ENCODE peak calls at places on chromosome 1, in eight cellular contexts. G is foreskin fibroblast, S is uterus, P is endothelial cell of umbilical vein, I is lower leg skin, H is GM23248, Q is hepatocyte, J is fibroblast of mammary gland. Z is an unnamed sample.

GRCh38 chr1:27122652-27123051 is 32.3 kb downstream of the SLC9A1 start:
- DNase-seq in S (no peak), G (peak), I (no peak), J (peak), P (peak), H (peak), Q (peak), Z (no peak)

GRCh38 chr1:19921310-19921709 is 2.1 kb downstream of the PLA2G2E start:
- DNase-seq in Q (no peak), H (no peak), I (no peak), G (no peak), S (no peak), J (no peak), P (no peak), Z (no peak)

GRCh38 chr1:11784993-11785769 is 20.6 kb downstream of the MTHFR start:
- DNase-seq in J (peak), I (peak), H (peak), Q (peak), G (no peak), P (peak), S (peak), Z (peak)

GRCh38 chr1:3903141-3904005 is 3.3 kb upstream of the C1orf174 start:
- DNase-seq in J (no peak), I (no peak), Q (no peak), H (no peak), G (no peak), P (no peak), S (no peak), Z (peak)

GRCh38 chr1:168783831-168784230 is 54.8 kb upstream of the DPT start:
- DNase-seq in Q (peak), J (peak), H (peak), P (no peak), S (no peak), I (no peak), G (no peak), Z (no peak)

GRCh38 chr1:187809547-187809946 is 980.8 kb downstream of the PLA2G4A start:
- DNase-seq in P (no peak), I (no peak), Q (no peak), S (no peak), J (no peak), H (no peak), G (no peak), Z (no peak)

GRCh38 chr1:242212401-242212800 is 213.5 kb upstream of the MAP1LC3C start:
- DNase-seq in H (no peak), P (no peak), S (no peak), G (no peak), I (no peak), J (no peak), Q (no peak), Z (no peak)

GRCh38 chr1:210448293-210448892 is 119.7 kb downstream of the HHAT start:
- DNase-seq in H (peak), J (peak), G (peak), P (peak), S (no peak), Q (peak), I (no peak), Z (peak)

GRCh38 chr1:231937013-231937754 is 310.6 kb downstream of the DISC1 start:
- DNase-seq in G (no peak), J (no peak), Q (peak), P (no peak), I (peak), H (no peak), S (peak), Z (no peak)

GRCh38 chr1:93448292-93448982 is 519 bp downstream of the FNBP1L start:
- DNase-seq in J (peak), I (peak), G (no peak), H (peak), P (peak), S (peak), Q (peak), Z (no peak)

GRCh38 chr1:15260418-15261154 is 13.6 kb downstream of the FHAD1 start:
- DNase-seq in S (no peak), G (no peak), I (peak), Q (no peak), H (peak), J (peak), P (peak), Z (no peak)

GRCh38 chr1:11880911-11881748 is 22.4 kb upstream of the NPPB start:
- DNase-seq in J (no peak), Q (no peak), I (no peak), G (no peak), P (no peak), H (no peak), S (no peak), Z (no peak)

GRCh38 chr1:94974824-94975223 is 47.9 kb upstream of the CNN3 start:
- DNase-seq in I (no peak), P (no peak), J (peak), H (peak), G (peak), Q (no peak), S (no peak), Z (no peak)

GRCh38 chr1:164587617-164588367 is 28.8 kb downstream of the PBX1 start:
- DNase-seq in S (no peak), P (peak), H (no peak), G (no peak), J (no peak), I (no peak), Q (no peak), Z (no peak)
- H3K4me3 ChIP-seq in S (peak), P (no peak), H (peak), G (no peak), J (no peak), I (no peak), Q (no peak), Z (no peak)

GRCh38 chr1:2388004-2388913 is 3.1 kb downstream of the MORN1 start:
- DNase-seq in J (no peak), Q (no peak), P (no peak), H (no peak), G (no peak), S (no peak), I (peak), Z (no peak)

GRCh38 chr1:2391034-2391384 is 345 bp downstream of the MORN1 start:
- DNase-seq in I (no peak), P (no peak), S (no peak), J (peak), Q (peak), H (peak), G (no peak), Z (peak)

GRCh38 chr1:2391385-2392070 is at the start of the genes MORN1 and RER1:
- DNase-seq in J (peak), S (peak), H (peak), Q (peak), P (peak), G (peak), I (peak), Z (peak)

GRCh38 chr1:2392071-2392442 is 416 bp downstream of the RER1 start:
- DNase-seq in P (peak), J (no peak), Q (peak), S (peak), G (no peak), H (peak), I (no peak), Z (no peak)

DNA sequence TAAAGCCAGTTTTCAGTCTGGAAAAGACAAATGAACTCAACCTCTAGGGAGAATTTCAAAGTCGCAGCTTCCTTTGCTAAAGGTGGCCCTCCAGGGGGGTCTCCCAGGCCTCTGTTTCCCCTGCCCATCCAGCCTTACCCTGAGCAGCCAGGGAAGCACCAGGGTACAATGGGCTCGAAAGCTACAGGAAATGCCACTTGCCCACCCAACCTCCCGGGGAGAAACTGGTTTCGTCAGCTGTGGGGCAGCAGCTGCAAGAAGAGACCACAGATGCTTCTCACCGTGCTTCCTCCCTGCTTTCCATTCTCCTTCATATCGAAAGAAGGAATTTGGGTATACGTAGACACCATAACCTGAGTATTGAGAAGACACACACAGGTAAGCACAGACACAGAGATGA is 1.7 kb downstream of the MORN1 start:
- DNase-seq in G (no peak), Q (no peak), H (no peak), S (no peak), J (no peak), I (no peak), P (no peak), Z (no peak)
- H3K4me3 ChIP-seq in G (no peak), Q (no peak), H (no peak), S (no peak), J (no peak), I (no peak), P (no peak), Z (no peak)

GRCh38 chr1:201739054-201739453 is 89.9 kb upstream of the IPO9 start:
- DNase-seq in S (no peak), G (no peak), I (no peak), Q (no peak), H (peak), J (no peak), P (no peak), Z (no peak)
- H3K4me3 ChIP-seq in S (peak), G (peak), I (peak), Q (peak), H (peak), J (peak), P (peak), Z (no peak)

GRCh38 chr1:159188375-159188788 is 16.3 kb upstream of the ACKR1 start:
- DNase-seq in P (peak), S (peak), J (peak), G (peak), I (peak), Q (peak), H (peak), Z (peak)
- H3K4me3 ChIP-seq in P (peak), S (peak), J (peak), G (no peak), I (peak), Q (no peak), H (no peak), Z (peak)

DNA sequence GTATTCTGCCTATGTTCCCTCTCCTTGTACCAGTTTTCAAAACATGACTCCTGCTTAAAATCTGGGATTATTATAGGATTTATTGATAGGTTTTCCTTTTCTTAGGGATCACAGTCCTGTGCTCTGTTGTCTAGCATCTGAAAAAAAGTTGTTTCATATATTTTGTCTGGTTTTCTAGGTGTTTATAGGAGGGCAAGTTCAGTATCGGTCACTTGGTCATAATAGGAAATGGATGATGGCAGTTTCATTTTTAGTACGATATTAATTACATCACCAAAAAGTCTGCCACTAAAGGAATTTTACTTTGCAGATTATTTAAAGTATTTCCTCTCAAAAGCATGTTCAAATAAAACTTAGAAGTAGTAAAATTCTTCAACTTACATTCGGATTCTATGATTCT is 94.4 kb downstream of the RASAL2 start:
- DNase-seq in S (no peak), I (no peak), H (no peak), P (peak), G (no peak), Q (no peak), J (no peak), Z (no peak)
- H3K4me3 ChIP-seq in S (no peak), I (no peak), H (no peak), P (no peak), G (no peak), Q (no peak), J (no peak), Z (no peak)

GRCh38 chr1:165841582-165842362 is 14.4 kb downstream of the UCK2 start:
- DNase-seq in J (peak), Q (no peak), P (peak), I (no peak), G (peak), H (peak), S (no peak), Z (peak)

GRCh38 chr1:165844114-165844798 is 16.8 kb downstream of the UCK2 start:
- DNase-seq in S (no peak), J (no peak), H (no peak), I (no peak), P (no peak), G (no peak), Q (no peak), Z (no peak)

GRCh38 chr1:165843304-165843703 is 15.9 kb downstream of the UCK2 start:
- DNase-seq in P (no peak), Q (no peak), H (peak), I (no peak), J (peak), S (no peak), G (peak), Z (no peak)

GRCh38 chr1:165840419-165840818 is 13.0 kb downstream of the UCK2 start:
- DNase-seq in H (no peak), S (no peak), I (no peak), G (no peak), J (no peak), Q (no peak), P (no peak), Z (no peak)

GRCh38 chr1:165842363-165843129 is 15.1 kb downstream of the UCK2 start:
- DNase-seq in P (peak), S (no peak), Q (no peak), I (no peak), H (peak), G (peak), J (peak), Z (peak)
- H3K4me3 ChIP-seq in P (no peak), S (no peak), Q (no peak), I (no peak), H (peak), G (no peak), J (no peak), Z (no peak)

GRCh38 chr1:40314721-40315238 is 2.3 kb downstream of the COL9A2 start:
- DNase-seq in Q (no peak), J (no peak), H (no peak), P (no peak), G (no peak), I (peak), S (no peak), Z (no peak)
- H3K4me3 ChIP-seq in Q (peak), J (no peak), H (peak), P (no peak), G (no peak), I (no peak), S (no peak), Z (peak)

GRCh38 chr1:26066160-26066559 is 1.3 kb downstream of the TRIM63 start:
- DNase-seq in I (no peak), H (no peak), P (no peak), G (no peak), S (no peak), J (no peak), Q (no peak), Z (no peak)
- H3K4me3 ChIP-seq in I (no peak), H (no peak), P (no peak), G (no peak), S (no peak), J (no peak), Q (no peak), Z (no peak)

Z was measured in GM12865.